ENCODE peak calls at places on chromosomes 5 and 9, in five cellular contexts. V is OCI-LY7; G is AG04449; Q is effector memory CD4-positive, alpha-beta T cell; Y is CD8-positive, alpha-beta T cell. E is an unnamed sample.

GRCh38 chr5:105740242-105740641 is 1930.5 kb downstream of the EFNA5 start:
- DNase-seq in V (no peak), G (no peak), Q (no peak), Y (no peak), E (no peak)

GRCh38 chr5:53438486-53439472 is 41.6 kb upstream of the FST start:
- DNase-seq in V (no peak), G (no peak), Q (no peak), Y (no peak), E (no peak)

GRCh38 chr5:125595095-125595494 is 828.1 kb upstream of the GRAMD2B start:
- DNase-seq in V (no peak), G (no peak), Q (no peak), Y (no peak), E (no peak)

GRCh38 chr9:121362813-121363585 is 7.1 kb downstream of the STOM start:
- DNase-seq in V (no peak), G (peak), Q (no peak), Y (no peak), E (no peak)

GRCh38 chr9:33222031-33222430 is 17.9 kb upstream of the SPINK4 start:
- DNase-seq in V (peak), G (no peak), Q (no peak), Y (no peak), E (no peak)

GRCh38 chr5:151903243-151903653 is 21.4 kb downstream of the GLRA1 start:
- DNase-seq in V (no peak), G (no peak), Q (no peak), Y (no peak), E (no peak)

GRCh38 chr9:31210982-31211570 is 1173.4 kb upstream of the ACO1 start:
- DNase-seq in V (no peak), G (no peak), Q (no peak), Y (peak), E (no peak)

GRCh38 chr5:82403026-82403425 is 124.9 kb upstream of the RPS23 start:
- DNase-seq in V (no peak), G (no peak), Q (no peak), Y (no peak), E (no peak)

GRCh38 chr9:77132991-77133390 is 44.3 kb upstream of the VPS13A start:
- DNase-seq in V (no peak), G (peak), Q (no peak), Y (no peak), E (no peak)

GRCh38 chr5:85453026-85453349 is 1068.3 kb upstream of the EDIL3 start:
- DNase-seq in V (no peak), G (no peak), Q (no peak), Y (no peak), E (no peak)

DNA sequence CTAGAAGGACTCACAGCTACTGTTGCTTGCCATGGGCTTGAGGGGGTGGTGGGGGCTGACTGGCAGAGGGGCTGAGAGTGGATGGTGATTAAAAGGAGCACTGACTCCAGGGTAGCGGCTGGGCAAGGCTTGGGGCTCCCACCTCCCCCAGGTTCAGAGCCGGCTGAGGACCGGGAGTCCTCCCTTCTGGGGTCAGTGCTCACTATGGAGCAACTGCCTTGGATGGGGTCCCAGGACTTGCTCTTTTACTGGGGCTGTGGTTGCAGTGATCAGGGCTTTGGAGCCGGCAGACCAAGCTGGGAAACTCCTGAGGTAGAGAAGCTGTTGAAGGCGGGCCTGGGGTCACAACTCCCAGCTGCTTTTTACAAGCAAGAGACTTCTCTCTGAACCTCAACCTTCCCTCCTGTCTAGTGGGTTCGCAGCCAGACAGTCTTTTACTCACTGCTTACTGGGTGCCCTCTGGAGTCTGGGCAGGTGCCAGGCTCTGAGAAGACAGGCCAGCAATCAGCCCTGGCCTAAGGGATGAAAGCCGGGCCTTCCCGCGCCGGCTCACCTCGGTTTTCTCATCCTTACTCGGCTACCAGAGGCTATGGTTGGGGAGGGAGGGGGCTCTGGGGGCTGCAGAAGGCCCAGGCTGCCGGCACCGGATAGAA is 795 bp upstream of the ASS1 start:
- DNase-seq in V (no peak), G (no peak), Q (no peak), Y (no peak), E (no peak)
- H3K4me3 ChIP-seq in V (no peak), G (no peak), Q (peak), Y (no peak), E (peak)

DNA sequence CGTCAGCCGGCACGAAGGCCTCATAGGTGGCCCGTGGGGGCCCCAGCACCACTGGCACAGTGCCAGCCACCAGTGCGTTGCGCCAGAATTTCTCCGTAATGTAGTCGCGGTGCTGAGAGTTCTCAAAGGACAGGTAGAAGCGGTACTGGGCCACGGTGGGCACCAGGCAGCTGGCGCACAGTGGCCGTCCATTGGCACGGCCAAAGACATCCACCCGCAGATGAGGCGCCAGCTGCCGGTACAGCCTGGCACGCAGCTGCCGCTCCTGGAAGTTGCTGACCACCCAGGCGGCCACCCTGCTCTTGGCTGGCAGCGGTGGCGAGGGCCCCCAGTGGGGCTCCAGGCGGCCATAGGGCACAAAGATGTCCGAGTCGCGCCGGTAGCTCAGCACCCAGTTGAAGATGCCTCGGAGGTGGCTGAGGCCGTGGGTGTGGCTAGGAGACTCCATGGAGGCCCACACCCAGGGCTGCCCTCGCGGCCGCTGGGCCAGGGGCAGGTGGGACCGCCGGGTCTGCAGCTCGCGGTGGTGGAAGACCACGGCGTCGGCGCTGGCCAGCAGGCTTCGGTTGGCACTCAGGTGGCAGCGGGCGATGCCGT is 859 bp downstream of the FUT7 start:
- DNase-seq in V (no peak), G (no peak), Q (no peak), Y (no peak), E (no peak)
- H3K4me3 ChIP-seq in V (no peak), G (no peak), Q (peak), Y (peak), E (no peak)

GRCh38 chr5:140966293-140967225 is at the start of gene PCDHAC2:
- DNase-seq in V (no peak), G (no peak), Q (no peak), Y (no peak), E (no peak)
- H3K4me3 ChIP-seq in V (no peak), G (peak), Q (no peak), Y (no peak), E (peak)

GRCh38 chr9:132591751-132592314 is 9.4 kb downstream of the BARHL1 start:
- DNase-seq in V (no peak), G (no peak), Q (no peak), Y (no peak), E (no peak)
- H3K4me3 ChIP-seq in V (no peak), G (no peak), Q (no peak), Y (no peak), E (no peak)

DNA sequence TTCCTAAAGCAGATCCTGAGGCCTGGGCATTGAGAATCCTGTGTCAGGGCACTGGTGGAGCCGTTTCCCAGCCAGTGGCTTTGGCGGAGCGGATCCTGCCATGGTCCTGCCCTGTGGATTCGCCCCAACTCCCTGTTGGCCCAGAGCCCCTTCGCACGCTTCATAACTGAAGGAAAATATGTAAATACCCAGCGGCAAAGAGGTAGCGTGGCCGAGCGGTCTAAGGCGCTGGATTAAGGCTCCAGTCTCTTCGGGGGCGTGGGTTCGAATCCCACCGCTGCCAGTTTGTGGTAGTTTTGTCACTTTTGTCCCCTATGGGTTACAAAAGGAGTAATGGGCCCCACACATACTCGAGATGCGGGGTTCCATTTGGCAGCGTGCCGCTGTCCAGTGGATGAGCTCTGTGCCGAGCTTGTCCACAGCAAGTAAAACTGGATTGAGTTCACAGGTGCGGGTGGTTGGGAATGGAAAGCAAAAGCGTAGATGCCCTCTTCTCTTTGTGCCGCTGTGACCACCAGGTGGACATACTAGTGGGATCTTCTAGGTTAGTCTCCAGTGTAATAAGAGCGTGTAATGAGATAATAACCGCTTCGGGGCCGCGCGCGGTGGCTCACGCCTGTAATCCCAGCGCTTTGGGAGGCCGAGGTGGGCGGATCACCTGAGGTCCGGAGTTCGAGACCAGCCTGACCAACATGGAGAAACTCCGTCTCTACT is 17.3 kb downstream of the TRIM7 start:
- DNase-seq in V (peak), G (no peak), Q (peak), Y (no peak), E (peak)
- H3K4me3 ChIP-seq in V (peak), G (peak), Q (no peak), Y (no peak), E (peak)

DNA sequence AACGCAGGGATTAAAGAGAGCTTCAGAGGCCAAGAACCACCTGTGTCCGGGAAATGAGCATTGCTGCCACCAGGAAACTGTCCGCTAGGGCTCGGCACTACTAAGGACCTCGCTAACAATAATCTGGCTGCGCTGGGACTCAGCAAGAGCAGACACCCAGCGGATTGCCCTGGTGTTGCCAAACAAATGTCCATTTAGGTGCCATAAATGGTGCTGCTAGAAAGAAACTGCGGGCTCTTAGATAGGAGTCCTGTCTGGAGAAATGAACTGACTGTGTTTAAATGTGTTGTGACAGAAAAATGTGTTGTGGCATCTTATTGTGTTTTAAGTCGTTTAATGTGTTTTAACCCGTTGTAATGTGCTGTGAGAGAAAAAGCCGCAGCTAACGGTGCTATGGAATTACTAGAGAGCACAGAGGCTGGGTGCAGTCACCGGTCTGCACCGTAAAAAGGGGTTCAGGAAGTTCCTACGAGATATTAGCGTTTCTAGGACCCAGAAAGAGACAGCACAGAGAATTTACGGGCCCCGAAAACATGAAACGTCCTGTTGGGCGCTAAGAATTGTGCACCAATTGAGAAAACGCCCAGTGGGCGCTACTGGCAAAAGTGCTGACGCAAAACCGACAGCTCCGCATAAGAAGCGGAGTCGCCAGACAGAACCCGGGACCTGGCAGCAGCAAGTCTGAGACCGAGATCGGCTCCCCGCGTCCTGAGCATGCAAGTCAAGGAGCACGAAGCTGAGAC is 90.6 kb downstream of the ANXA2R start:
- DNase-seq in V (peak), G (no peak), Q (peak), Y (peak), E (peak)
- H3K4me3 ChIP-seq in V (peak), G (peak), Q (peak), Y (peak), E (peak)

GRCh38 chr5:67166460-67166871 is 30.1 kb downstream of the CD180 start:
- DNase-seq in V (peak), G (no peak), Q (peak), Y (peak), E (no peak)
- H3K4me3 ChIP-seq in V (peak), G (no peak), Q (peak), Y (peak), E (peak)

GRCh38 chr5:133921069-133921468 is 47.4 kb downstream of the C5orf15 start:
- DNase-seq in V (no peak), G (no peak), Q (no peak), Y (no peak), E (no peak)
- H3K4me3 ChIP-seq in V (no peak), G (no peak), Q (no peak), Y (no peak), E (no peak)

E was measured in prostate gland.